ENCODE peak calls at places on chromosomes 7 and 10, in six cellular contexts. Q is HCT116, V is GM23338, J is K562, Y is transverse colon, O is GM12878. U is an unnamed sample.

GRCh38 chr7:30682131-30683083 is at the start of gene CRHR2:
- DNase-seq in J (peak), V (peak), Q (no peak), Y (no peak), O (no peak), U (no peak)

GRCh38 chr10:27241640-27242472 is 1.3 kb upstream of the ACBD5 start:
- DNase-seq in J (peak), V (peak), O (peak), Y (peak), Q (peak), U (peak)

GRCh38 chr10:132456881-132457280 is 59.9 kb downstream of the PWWP2B start:
- DNase-seq in V (no peak), Q (no peak), O (no peak), Y (no peak), J (no peak), U (no peak)

GRCh38 chr10:107067843-107068242 is 96.7 kb downstream of the SORCS1 start:
- DNase-seq in J (no peak), Y (no peak), O (no peak), V (no peak), Q (no peak), U (no peak)

GRCh38 chr10:48470115-48470892 is 134.6 kb downstream of the ARHGAP22 start:
- DNase-seq in O (no peak), Y (no peak), V (peak), Q (no peak), J (peak), U (no peak)

GRCh38 chr7:43198599-43199090 is 86.2 kb downstream of the HECW1 start:
- DNase-seq in V (no peak), O (no peak), Q (no peak), Y (no peak), J (no peak), U (no peak)

GRCh38 chr7:132004528-132004927 is 448.1 kb upstream of the PODXL start:
- DNase-seq in V (peak), Y (no peak), O (no peak), Q (no peak), J (no peak), U (peak)

GRCh38 chr7:147436718-147437117 is 1153.8 kb upstream of the C7orf33 start:
- DNase-seq in Q (no peak), V (peak), J (no peak), Y (no peak), O (no peak), U (no peak)

GRCh38 chr7:45716380-45717203 is 142.4 kb downstream of the ADCY1 start:
- DNase-seq in V (no peak), Y (no peak), Q (no peak), J (no peak), O (no peak), U (no peak)

GRCh38 chr7:45713669-45714520 is 139.7 kb downstream of the ADCY1 start:
- DNase-seq in V (no peak), O (no peak), Y (no peak), Q (no peak), J (no peak), U (no peak)

GRCh38 chr7:45714521-45714820 is 140.3 kb downstream of the ADCY1 start:
- DNase-seq in J (no peak), Q (no peak), Y (no peak), O (no peak), V (no peak), U (no peak)

GRCh38 chr7:45717537-45718235 is 143.5 kb downstream of the ADCY1 start:
- DNase-seq in Q (no peak), Y (no peak), J (no peak), O (no peak), V (no peak), U (no peak)

GRCh38 chr7:45715471-45716352 is 141.5 kb downstream of the ADCY1 start:
- DNase-seq in Y (no peak), Q (no peak), J (no peak), O (no peak), V (no peak), U (no peak)
- TF ChIP-seq POLR2AphosphoS5 in Y (no peak), Q (no peak), J (no peak), O (no peak), V (no peak), U (no peak)

GRCh38 chr7:116953372-116953726 is at the start of gene ST7:
- DNase-seq in Y (peak), J (no peak), Q (peak), O (no peak), V (peak), U (peak)
- TF ChIP-seq POLR2AphosphoS5 in Y (no peak), J (peak), Q (no peak), O (peak), V (peak), U (no peak)

DNA sequence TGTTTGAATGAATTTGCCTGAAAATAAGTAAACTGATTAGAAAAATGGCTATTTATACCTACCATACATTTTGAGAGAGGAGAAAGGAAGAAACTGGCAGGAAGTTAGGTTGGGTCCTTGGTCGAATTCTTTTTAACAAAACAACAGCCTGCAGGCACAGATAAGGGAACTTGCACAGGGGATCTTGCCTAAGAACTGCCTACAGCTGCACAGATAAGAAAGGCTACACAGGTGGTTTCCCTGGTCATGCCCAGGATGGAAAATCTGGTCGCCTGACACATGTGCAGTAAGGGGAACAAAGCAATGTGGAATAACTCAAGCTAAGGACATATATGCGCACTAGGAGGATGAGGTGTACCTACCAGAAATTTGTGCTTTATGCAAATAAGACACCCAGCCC is 732.1 kb upstream of the POT1 start:
- DNase-seq in Y (no peak), Q (no peak), J (peak), O (no peak), V (no peak), U (no peak)
- TF ChIP-seq POLR2AphosphoS5 in Y (no peak), Q (no peak), J (peak), O (no peak), V (no peak), U (no peak)

DNA sequence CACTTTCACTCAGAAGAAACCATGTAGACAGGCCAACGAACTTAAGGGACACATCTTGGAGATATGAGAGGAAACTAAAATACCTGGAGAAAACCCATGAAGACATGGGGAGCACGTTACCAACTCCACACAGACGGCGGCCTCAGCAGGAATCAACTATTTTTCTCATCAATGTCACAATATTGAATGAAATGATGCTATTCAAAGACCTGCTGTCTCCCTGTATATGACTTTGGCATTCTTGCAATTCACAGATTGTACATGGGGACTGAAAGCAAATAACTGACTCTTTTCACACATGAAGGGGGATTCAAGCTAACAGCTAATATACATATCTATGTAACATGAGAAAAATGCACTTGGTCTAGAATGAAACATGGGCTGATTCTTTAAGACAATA is 869.0 kb downstream of the NXPH1 start:
- DNase-seq in O (no peak), Q (no peak), J (no peak), V (no peak), Y (no peak), U (no peak)
- TF ChIP-seq POLR2AphosphoS5 in O (no peak), Q (no peak), J (no peak), V (no peak), Y (no peak), U (no peak)

GRCh38 chr10:92291921-92292860 is 1.2 kb downstream of the MARCHF5 start:
- DNase-seq in J (peak), Q (peak), V (peak), O (peak), Y (peak), U (peak)

GRCh38 chr10:92291610-92291859 is 568 bp downstream of the MARCHF5 start:
- DNase-seq in Q (no peak), V (no peak), J (no peak), Y (no peak), O (no peak), U (no peak)

GRCh38 chr10:92290076-92290836 is 622 bp downstream of the CPEB3 start:
- DNase-seq in V (peak), O (no peak), Y (peak), Q (peak), J (peak), U (peak)

GRCh38 chr10:92290837-92291609 is at the start of the genes CPEB3 and MARCHF5:
- DNase-seq in J (peak), O (peak), V (peak), Y (peak), Q (peak), U (peak)
- TF ChIP-seq POLR2AphosphoS5 in J (peak), O (no peak), V (peak), Y (peak), Q (peak), U (peak)

DNA sequence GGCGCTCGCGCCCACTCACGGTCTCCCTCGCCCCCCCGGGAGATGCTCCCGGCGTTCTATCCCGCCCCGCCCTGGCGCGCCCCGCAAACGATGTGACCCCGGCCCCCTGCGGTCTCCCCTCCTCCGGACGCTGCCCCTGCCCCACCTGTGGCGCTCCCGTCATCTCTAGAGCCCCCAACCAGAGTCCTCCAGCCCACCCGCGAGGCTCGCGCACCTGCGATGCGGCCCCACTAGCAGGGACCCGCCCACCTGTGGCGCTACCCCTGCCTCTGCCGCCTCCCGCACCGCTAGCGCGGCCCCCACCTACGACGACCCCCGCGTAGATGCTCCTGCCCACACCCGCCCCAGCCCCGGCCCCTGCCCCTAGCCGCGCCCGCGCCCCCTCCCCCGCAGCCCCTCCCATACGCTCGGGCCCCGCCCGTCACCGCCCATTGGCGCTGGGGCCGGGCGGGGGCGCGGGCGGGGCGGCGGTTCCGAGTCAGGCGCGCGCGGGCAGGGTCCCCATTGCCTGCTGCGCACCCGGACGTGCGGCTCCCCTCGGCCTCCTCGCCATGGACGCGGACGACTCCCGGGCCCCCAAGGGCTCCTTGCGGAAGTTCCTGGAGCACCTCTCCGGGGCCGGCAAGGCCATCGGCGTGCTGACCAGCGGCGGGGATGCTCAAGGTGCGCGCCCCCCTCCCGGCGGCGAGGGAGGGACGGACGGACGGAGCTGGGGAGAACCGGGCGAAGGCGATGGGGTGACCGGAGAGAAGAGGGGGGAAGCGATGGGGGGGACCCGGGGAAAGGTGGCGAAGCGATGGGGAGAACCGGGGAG is at the start of gene PFKP:
- DNase-seq in O (no peak), Y (peak), V (peak), J (peak), Q (no peak), U (peak)
- TF ChIP-seq POLR2AphosphoS5 in O (peak), Y (peak), V (peak), J (peak), Q (peak), U (peak)

U was measured in prostate gland.